ENCODE peak calls at places on chromosomes 5 and 9, in nine cellular contexts. O is fibroblast of pulmonary artery; U is CD8-positive, alpha-beta T cell; R is cardiac fibroblast; V is HFF-Myc; C is lower lobe of right lung; W is choroid plexus epithelial cell; A is BE2C; S is body of pancreas. H is an unnamed sample.

GRCh38 chr5:143376911-143377838 is 26.3 kb downstream of the NR3C1 start:
- DNase-seq in O (peak; percentile 59), U (no peak), R (peak; percentile 76), V (peak; percentile 49), C (no peak), W (peak; percentile 56), A (no peak), S (no peak), H (no peak)

GRCh38 chr9:120855827-120856636 is 13.3 kb upstream of the PSMD5 start:
- DNase-seq in O (no peak), U (no peak), R (no peak), V (no peak), C (no peak), W (no peak), A (no peak), S (no peak), H (no peak)

GRCh38 chr5:63131618-63132285 is 553.1 kb downstream of the LRRC70 start:
- DNase-seq in O (peak; percentile 77), U (no peak), R (peak; percentile 88), V (no peak), C (no peak), W (peak; percentile 52), A (no peak), S (no peak), H (no peak)

GRCh38 chr9:116103976-116104820 is 49.4 kb upstream of the PAPPA start:
- DNase-seq in O (no peak), U (no peak), R (peak; percentile 28), V (no peak), C (no peak), W (peak; percentile 41), A (no peak), S (no peak), H (no peak)

GRCh38 chr5:103562453-103563157 is at the start of gene NUDT12:
- DNase-seq in O (peak; percentile 80), U (peak; percentile 7), R (peak; percentile 81), V (peak; percentile 29), C (peak; percentile 71), W (peak; percentile 71), A (peak; percentile 71), S (peak; percentile 72), H (peak; percentile 34)

GRCh38 chr9:115691686-115692085 is 461.9 kb upstream of the PAPPA start:
- DNase-seq in O (peak; percentile 77), U (no peak), R (peak; percentile 94), V (peak; percentile 72), C (no peak), W (peak; percentile 60), A (no peak), S (no peak), H (peak; percentile 84)

GRCh38 chr5:179228341-179229121 is 116.7 kb downstream of the ADAMTS2 start:
- DNase-seq in O (no peak), U (no peak), R (no peak), V (no peak), C (peak; percentile 35), W (peak; percentile 13), A (no peak), S (no peak), H (no peak)

GRCh38 chr9:33190021-33190420 is 22.9 kb upstream of the B4GALT1 start:
- DNase-seq in O (no peak), U (no peak), R (no peak), V (no peak), C (no peak), W (no peak), A (no peak), S (no peak), H (no peak)

GRCh38 chr9:129174724-129175514 is 3.1 kb downstream of the IER5L start:
- DNase-seq in O (peak; percentile 91), U (peak; percentile 7), R (peak; percentile 91), V (peak; percentile 29), C (peak; percentile 82), W (peak; percentile 91), A (peak; percentile 81), S (peak; percentile 83), H (peak; percentile 91)

GRCh38 chr9:131678499-131679111 is 61.3 kb downstream of the RAPGEF1 start:
- DNase-seq in O (peak; percentile 89), U (peak; percentile 70), R (peak; percentile 95), V (peak; percentile 93), C (peak; percentile 67), W (peak; percentile 92), A (no peak), S (peak; percentile 79), H (peak; percentile 81)

GRCh38 chr5:65791721-65792698 is 70.0 kb downstream of the NLN start:
- DNase-seq in O (no peak), U (no peak), R (no peak), V (no peak), C (no peak), W (no peak), A (no peak), S (no peak), H (no peak)

GRCh38 chr5:90747693-90748092 is 189.1 kb downstream of the ADGRV1 start:
- DNase-seq in O (no peak), U (no peak), R (no peak), V (no peak), C (no peak), W (no peak), A (no peak), S (no peak), H (no peak)

GRCh38 chr9:14383296-14383695 is 69.4 kb upstream of the NFIB start:
- DNase-seq in O (peak; percentile 63), U (no peak), R (peak; percentile 59), V (no peak), C (no peak), W (peak; percentile 76), A (no peak), S (no peak), H (no peak)

GRCh38 chr5:139193928-139194327 is 4.2 kb downstream of the SIL1 start:
- DNase-seq in O (no peak), U (no peak), R (peak; percentile 18), V (no peak), C (no peak), W (peak; percentile 48), A (no peak), S (no peak), H (no peak)

GRCh38 chr5:148913493-148913892 is 87.1 kb downstream of the ADRB2 start:
- DNase-seq in O (peak; percentile 4), U (no peak), R (no peak), V (no peak), C (no peak), W (no peak), A (no peak), S (no peak), H (no peak)

GRCh38 chr5:148913985-148914421 is 87.6 kb downstream of the ADRB2 start:
- DNase-seq in O (peak; percentile 78), U (no peak), R (peak; percentile 56), V (no peak), C (no peak), W (peak; percentile 25), A (no peak), S (peak; percentile 14), H (no peak)

GRCh38 chr5:148912146-148912545 is 85.7 kb downstream of the ADRB2 start:
- DNase-seq in O (peak; percentile 11), U (no peak), R (no peak), V (no peak), C (no peak), W (no peak), A (no peak), S (no peak), H (no peak)

GRCh38 chr5:148911386-148911785 is 85.0 kb downstream of the ADRB2 start:
- DNase-seq in O (no peak), U (no peak), R (no peak), V (no peak), C (no peak), W (no peak), A (no peak), S (no peak), H (no peak)

DNA sequence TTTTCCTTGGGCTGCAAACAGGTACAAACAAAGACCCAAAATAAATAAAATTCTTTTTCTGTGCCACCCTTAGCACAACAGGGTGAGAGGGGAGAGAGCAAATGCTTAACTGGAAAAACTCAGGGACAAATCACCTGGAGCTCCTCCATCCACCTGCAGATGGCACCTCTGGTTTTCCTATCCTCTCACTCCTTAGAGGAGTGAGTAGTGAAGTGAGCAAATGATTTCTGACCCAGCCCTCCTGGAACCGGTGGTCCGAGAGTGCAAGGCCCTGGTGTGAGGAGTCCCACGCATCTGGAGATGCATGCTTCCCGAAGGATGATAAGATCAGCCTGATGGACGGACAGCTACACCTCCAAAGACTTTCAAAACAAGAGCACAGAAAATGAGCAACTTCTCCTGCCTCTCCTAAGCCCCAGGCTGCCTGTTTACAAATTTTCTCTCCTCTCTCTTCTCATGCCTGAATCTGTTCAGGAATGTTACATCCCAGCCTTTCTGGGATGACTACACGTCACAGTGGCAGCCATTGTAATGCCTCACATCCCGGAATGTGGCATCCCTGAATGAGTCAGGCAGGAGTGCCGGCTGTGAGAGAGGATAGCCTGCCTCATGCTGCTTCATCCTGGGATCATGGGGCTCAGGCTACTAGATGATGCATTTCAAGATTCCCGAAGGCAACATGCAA is 86.4 kb downstream of the ADRB2 start:
- DNase-seq in O (peak; percentile 92), U (no peak), R (peak; percentile 94), V (peak; percentile 73), C (no peak), W (peak; percentile 65), A (no peak), S (peak; percentile 31), H (peak; percentile 76)
- TF ChIP-seq CTCF in O (peak; percentile 28), U (no peak), R (peak; percentile 10), V (peak; percentile 25), C (peak; percentile 22), W (peak; percentile 44), A (peak; percentile 46), S (peak; percentile 46), H (peak; percentile 5)

GRCh38 chr5:176596689-176597416 is 13.1 kb downstream of the GPRIN1 start:
- DNase-seq in O (peak; percentile 36), U (peak; percentile 52), R (peak; percentile 40), V (no peak), C (no peak), W (peak; percentile 37), A (no peak), S (peak; percentile 42), H (no peak)
- TF ChIP-seq CTCF in O (no peak), U (no peak), R (no peak), V (no peak), C (no peak), W (peak; percentile 21), A (no peak), S (peak; percentile 27), H (no peak)

GRCh38 chr9:16866542-16866941 is 3.9 kb downstream of the BNC2 start:
- DNase-seq in O (peak; percentile 30), U (no peak), R (peak; percentile 37), V (no peak), C (no peak), W (peak; percentile 73), A (no peak), S (no peak), H (no peak)
- TF ChIP-seq CTCF in O (no peak), U (no peak), R (no peak), V (no peak), C (no peak), W (no peak), A (no peak), S (no peak), H (no peak)

GRCh38 chr9:85600675-85601263 is 141.0 kb downstream of the AGTPBP1 start:
- DNase-seq in O (no peak), U (no peak), R (no peak), V (no peak), C (no peak), W (no peak), A (peak; percentile 69), S (no peak), H (no peak)
- TF ChIP-seq CTCF in O (no peak), U (no peak), R (no peak), V (no peak), C (no peak), W (no peak), A (no peak), S (no peak), H (no peak)